ENCODE peak calls at places on chromosome 2, in four cellular contexts. C is hepatocyte, U is HCT116, I is OCI-LY7. F is an unnamed sample.
A peak's percentile ranks its signal among the peaks of the same experiment; 100 is the strongest.

GRCh38 chr2:141021109-141021508 is 1109.7 kb downstream of the LRP1B start:
- DNase-seq in I (no peak), C (no peak), U (no peak), F (no peak)

GRCh38 chr2:96225016-96225533 is 16.4 kb upstream of the STARD7 start:
- DNase-seq in U (no peak), C (no peak), I (peak; percentile 84), F (no peak)

GRCh38 chr2:183868153-183868552 is 730.2 kb upstream of the ZNF804A start:
- DNase-seq in I (no peak), U (no peak), C (no peak), F (peak; percentile 5)

GRCh38 chr2:157194097-157194688 is 63.3 kb upstream of the GALNT5 start:
- DNase-seq in U (peak; percentile 49), I (peak; percentile 47), C (peak; percentile 73), F (peak; percentile 12)

GRCh38 chr2:196459539-196459938 is 180.0 kb upstream of the CCDC150 start:
- DNase-seq in C (no peak), U (no peak), I (no peak), F (no peak)

GRCh38 chr2:16021611-16022363 is 81.4 kb downstream of the MYCN start:
- DNase-seq in I (no peak), U (no peak), C (no peak), F (no peak)

GRCh38 chr2:105765415-105766299 is 20.9 kb downstream of the NCK2 start:
- DNase-seq in I (no peak), U (no peak), C (no peak), F (no peak)

GRCh38 chr2:76711490-76711889 is 810.7 kb downstream of the LRRTM4 start:
- DNase-seq in C (no peak), I (no peak), U (no peak), F (no peak)

GRCh38 chr2:96156011-96156820 is 11.0 kb upstream of the DUSP2 start:
- DNase-seq in C (no peak), U (no peak), I (no peak), F (peak; percentile 35)

GRCh38 chr2:20958176-20958575 is 85.7 kb downstream of the APOB start:
- DNase-seq in I (no peak), C (no peak), U (no peak), F (peak; percentile 39)

DNA sequence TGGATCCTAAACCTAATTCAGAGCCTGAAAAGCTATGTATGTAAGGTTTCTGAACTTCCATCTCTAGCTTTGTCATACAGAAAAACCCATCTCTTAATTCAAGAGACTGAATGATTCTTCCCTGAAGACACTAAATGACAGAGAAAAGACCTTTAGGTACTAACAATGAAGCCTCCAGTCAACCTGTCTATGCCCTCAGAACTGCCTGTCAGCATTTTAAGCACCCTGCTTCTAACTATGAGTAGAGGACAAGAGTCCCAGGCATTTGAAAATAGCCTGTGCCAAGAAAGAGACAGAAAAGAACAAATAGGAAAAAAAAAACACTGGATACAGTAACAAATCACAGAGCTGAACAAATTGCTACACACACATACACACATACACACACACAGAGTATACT is 48.6 kb downstream of the AP1S3 start:
- DNase-seq in U (no peak), C (no peak), I (no peak), F (no peak)
- H4K20me1 ChIP-seq in U (peaks cover 3% of the 10 kb centered on the region), C (no peaks in the 10 kb centered on the region), I (no peaks in the 10 kb centered on the region), F (no peaks in the 10 kb centered on the region)

GRCh38 chr2:128640847-128641360 is 322.2 kb upstream of the HS6ST1 start:
- DNase-seq in I (no peak), U (no peak), C (no peak), F (no peak)
- H3K9me2 ChIP-seq in I (no peaks in the 10 kb centered on the region), U (no peaks in the 10 kb centered on the region), C (no peaks in the 10 kb centered on the region), F (no peaks in the 10 kb centered on the region)

DNA sequence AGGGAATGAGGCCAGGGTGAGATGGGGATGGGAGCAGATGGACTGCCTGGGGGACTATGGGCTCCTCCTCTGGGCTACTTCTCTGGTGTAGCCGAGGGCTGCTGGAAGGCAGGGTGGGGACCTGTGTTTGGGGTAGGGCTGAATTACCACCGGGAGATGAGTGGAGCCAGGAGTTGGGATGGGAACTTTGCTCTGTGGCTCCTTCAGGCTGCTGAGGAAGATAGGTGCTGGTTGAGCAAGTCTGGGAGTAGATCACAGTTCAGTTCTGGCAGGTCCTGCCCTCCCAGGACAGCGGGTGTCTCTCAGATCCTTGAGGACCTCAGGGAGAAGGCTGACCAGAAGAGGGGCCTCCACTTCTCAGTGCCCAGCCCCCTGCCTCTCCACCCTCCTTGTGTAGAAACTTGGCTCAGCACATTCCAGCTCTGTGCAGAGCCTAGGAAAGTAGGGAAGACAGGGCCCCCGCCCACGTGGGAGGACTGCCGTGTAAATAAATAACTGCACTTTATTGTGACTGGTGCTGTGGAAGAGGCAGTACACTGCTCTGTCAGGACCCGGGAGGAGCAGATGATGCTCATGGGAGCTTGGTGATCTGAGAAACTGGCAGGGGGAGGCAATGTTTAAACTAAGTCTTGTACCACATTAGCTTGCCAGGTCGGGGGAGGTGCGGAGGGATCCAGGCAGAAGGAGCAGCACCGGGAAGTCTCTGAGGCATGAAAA is 15.3 kb downstream of the TET3 start:
- DNase-seq in I (no peak), U (no peak), C (peak; percentile 89), F (no peak)
- H4K20me1 ChIP-seq in I (peaks cover 16% of the 10 kb centered on the region), U (no peaks in the 10 kb centered on the region), C (peaks cover 78% of the 10 kb centered on the region), F (peaks cover 44% of the 10 kb centered on the region)

GRCh38 chr2:128638311-128638710 is 319.6 kb upstream of the HS6ST1 start:
- DNase-seq in I (no peak), C (no peak), U (no peak), F (no peak)
- H3K9me2 ChIP-seq in I (no peaks in the 10 kb centered on the region), C (no peaks in the 10 kb centered on the region), U (no peaks in the 10 kb centered on the region), F (no peaks in the 10 kb centered on the region)

F was measured in SK-N-SH.